ENCODE peak calls at places on chromosome 5, in five cellular contexts. Z is dorsolateral prefrontal cortex, T is lower leg skin, S is GM12878, E is mesothelial cell of epicardium. K is an unnamed sample.

GRCh38 chr5:15215056-15215455 is 284.9 kb upstream of the FBXL7 start:
- DNase-seq in Z (no peak), T (no peak), S (no peak), E (no peak), K (no peak)

GRCh38 chr5:16933337-16933736 is 2.8 kb downstream of the MYO10 start:
- DNase-seq in Z (no peak), T (no peak), S (no peak), E (no peak), K (no peak)

GRCh38 chr5:189486-189885 is 1.8 kb upstream of the LRRC14B start:
- DNase-seq in Z (no peak), T (no peak), S (no peak), E (no peak), K (no peak)

GRCh38 chr5:56479126-56479525 is 246.0 kb upstream of the ANKRD55 start:
- DNase-seq in Z (no peak), T (no peak), S (no peak), E (no peak), K (no peak)

GRCh38 chr5:178430187-178431062 is 159.8 kb downstream of the COL23A1 start:
- DNase-seq in Z (no peak), T (peak), S (no peak), E (no peak), K (peak)

GRCh38 chr5:159937580-159937979 is 21.3 kb downstream of the ADRA1B start:
- DNase-seq in Z (no peak), T (no peak), S (no peak), E (no peak), K (no peak)

GRCh38 chr5:16913187-16913839 is 22.8 kb downstream of the MYO10 start:
- DNase-seq in Z (peak), T (no peak), S (no peak), E (no peak), K (no peak)

GRCh38 chr5:87074934-87075541 is 192.6 kb upstream of the RASA1 start:
- DNase-seq in Z (no peak), T (no peak), S (peak), E (no peak), K (no peak)

GRCh38 chr5:2142456-2142954 is 259.8 kb upstream of the IRX4 start:
- DNase-seq in Z (no peak), T (no peak), S (no peak), E (no peak), K (no peak)

GRCh38 chr5:173507171-173507570 is 109.3 kb downstream of the BOD1 start:
- DNase-seq in Z (no peak), T (no peak), S (no peak), E (no peak), K (no peak)

GRCh38 chr5:157602505-157602904 is 26.9 kb upstream of the ADAM19 start:
- DNase-seq in Z (no peak), T (no peak), S (no peak), E (no peak), K (no peak)

GRCh38 chr5:97979740-97980139 is 793.7 kb upstream of the RGMB start:
- DNase-seq in Z (peak), T (no peak), S (no peak), E (no peak), K (no peak)

GRCh38 chr5:3740546-3741371 is 145.1 kb downstream of the IRX1 start:
- DNase-seq in Z (no peak), T (no peak), S (no peak), E (no peak), K (no peak)

GRCh38 chr5:131264453-131265200 is 774 bp downstream of the CDC42SE2 start:
- DNase-seq in Z (peak), T (peak), S (no peak), E (peak), K (no peak)

DNA sequence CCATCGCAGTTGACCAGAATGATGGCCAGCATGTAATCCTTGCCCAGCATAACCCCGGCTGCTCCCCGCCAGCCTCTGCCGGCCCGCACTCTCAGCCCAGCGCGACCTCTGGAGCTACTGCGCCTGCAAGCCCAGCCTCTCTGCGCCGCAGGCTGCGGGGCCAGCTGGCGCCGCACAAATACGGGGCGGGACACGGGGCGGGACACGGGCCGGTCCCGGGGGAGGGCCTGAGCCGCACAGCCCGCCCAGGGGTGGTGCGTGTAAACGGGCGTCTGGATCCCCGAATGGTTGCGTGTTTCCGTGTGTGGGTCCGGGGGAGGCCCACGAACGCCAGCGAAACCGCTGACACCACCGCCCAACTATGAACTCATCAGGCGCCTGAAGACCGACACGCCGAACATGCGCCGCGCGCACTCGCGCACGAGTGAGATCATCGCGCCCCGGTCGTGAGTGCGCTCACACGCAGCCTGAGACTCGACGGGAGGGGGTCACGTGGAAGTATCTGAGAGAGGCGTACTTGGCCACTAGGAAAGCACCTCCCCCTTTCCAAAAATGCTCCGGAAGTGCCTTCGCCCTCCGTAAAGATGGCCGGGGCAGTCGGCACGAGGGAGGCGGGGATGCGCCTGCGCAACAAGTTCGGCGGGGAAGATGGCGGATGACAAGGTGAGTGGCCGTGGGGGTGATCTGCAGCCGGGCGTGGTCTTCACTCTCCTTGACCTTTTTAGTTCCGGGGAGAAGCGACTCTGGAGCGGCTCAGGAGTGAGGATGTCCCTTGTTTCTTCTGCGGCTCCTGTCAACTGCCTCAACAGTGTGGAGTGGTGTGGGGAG is at the start of the genes APBB3 and SLC35A4:
- DNase-seq in Z (peak), T (peak), S (peak), E (peak), K (peak)
- TF ChIP-seq CTCF in Z (no peak), T (no peak), S (no peak), E (no peak), K (no peak)

DNA sequence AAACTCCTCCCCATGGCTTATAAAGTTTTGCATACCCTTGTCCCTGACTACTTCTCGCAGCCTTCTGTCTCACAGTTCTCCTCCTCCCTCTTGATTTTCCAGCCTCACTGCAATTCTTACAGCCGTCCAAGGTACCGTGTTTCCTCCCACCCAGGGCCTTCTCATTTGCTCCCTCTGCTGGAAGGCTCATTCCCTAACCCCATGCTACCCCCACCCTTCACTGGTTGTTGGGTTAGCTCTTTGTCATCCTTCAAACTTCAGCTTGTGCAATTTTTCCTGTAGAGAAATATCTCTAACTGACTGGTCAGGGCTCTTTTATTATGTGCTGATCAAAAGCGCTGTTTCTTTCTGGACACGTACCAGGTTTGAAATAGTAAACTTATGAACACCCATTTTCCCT is 329.2 kb downstream of the EBF1 start:
- DNase-seq in Z (no peak), T (no peak), S (no peak), E (no peak), K (no peak)
- TF ChIP-seq CTCF in Z (no peak), T (no peak), S (no peak), E (no peak), K (peak)

GRCh38 chr5:111063709-111064322 is 7.7 kb upstream of the TSLP start:
- DNase-seq in Z (no peak), T (no peak), S (no peak), E (no peak), K (no peak)
- TF ChIP-seq CTCF in Z (no peak), T (no peak), S (peak), E (no peak), K (peak)

GRCh38 chr5:150213530-150213929 is 23.7 kb downstream of the SLC6A7 start:
- DNase-seq in Z (no peak), T (no peak), S (no peak), E (no peak), K (no peak)

GRCh38 chr5:150214289-150214688 is 24.4 kb downstream of the SLC6A7 start:
- DNase-seq in Z (no peak), T (no peak), S (no peak), E (no peak), K (no peak)

GRCh38 chr5:150209020-150209635 is 19.3 kb downstream of the SLC6A7 start:
- DNase-seq in Z (no peak), T (no peak), S (no peak), E (no peak), K (no peak)

GRCh38 chr5:150210644-150211043 is 20.8 kb downstream of the SLC6A7 start:
- DNase-seq in Z (no peak), T (no peak), S (no peak), E (no peak), K (no peak)

GRCh38 chr5:150211156-150212030 is 21.5 kb downstream of the SLC6A7 start:
- DNase-seq in Z (no peak), T (no peak), S (no peak), E (no peak), K (no peak)
- TF ChIP-seq CTCF in Z (no peak), T (no peak), S (no peak), E (no peak), K (no peak)

DNA sequence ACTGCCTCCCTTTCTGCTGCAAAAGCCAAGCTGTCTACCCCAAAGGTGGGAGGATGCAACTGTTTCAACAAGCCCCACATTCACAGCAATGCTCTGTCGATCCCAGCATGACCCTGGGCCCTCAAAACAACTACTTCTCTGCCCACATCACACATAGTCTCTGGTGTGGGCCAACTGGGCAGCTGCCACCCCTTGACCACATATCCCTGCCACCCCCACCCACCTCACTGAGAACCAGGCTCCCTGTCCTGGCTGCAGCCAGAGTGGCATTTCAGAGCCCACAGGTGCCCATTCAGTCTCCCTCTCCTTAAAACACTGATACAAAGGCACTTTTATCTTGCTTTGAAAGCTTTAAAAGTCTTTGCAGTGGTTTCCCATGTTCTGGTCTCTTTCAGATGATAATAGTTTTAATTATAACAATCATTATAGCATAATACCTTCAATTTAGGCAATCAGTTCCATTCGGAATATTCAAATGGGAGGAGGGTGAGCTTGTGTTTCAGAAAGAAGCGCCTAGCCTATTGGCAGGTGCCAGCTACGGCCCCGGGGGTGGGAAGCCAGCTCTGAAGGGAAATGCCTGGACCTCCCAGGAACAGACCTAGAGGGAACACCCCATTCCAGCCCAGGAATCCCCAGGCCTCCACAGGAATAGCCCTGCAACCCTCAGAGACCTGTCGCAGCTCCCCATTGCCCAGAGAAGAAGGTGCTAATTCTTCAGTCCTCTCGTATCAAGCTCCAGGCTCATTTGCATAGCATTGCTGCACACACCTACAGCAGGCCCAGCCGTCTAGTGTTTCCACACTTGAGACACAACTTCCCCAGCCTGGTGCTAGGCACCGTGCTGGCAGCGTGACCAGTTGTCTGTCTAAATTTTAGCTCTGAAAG is 90.8 kb downstream of the C5orf15 start:
- DNase-seq in Z (no peak), T (no peak), S (no peak), E (no peak), K (no peak)
- TF ChIP-seq CTCF in Z (no peak), T (no peak), S (no peak), E (no peak), K (no peak)

GRCh38 chr5:68126871-68127270 is 88.7 kb upstream of the PIK3R1 start:
- DNase-seq in Z (no peak), T (no peak), S (no peak), E (no peak), K (no peak)

GRCh38 chr5:68116868-68117411 is 98.6 kb upstream of the PIK3R1 start:
- DNase-seq in Z (no peak), T (no peak), S (no peak), E (no peak), K (no peak)

GRCh38 chr5:68122439-68122906 is 93.1 kb upstream of the PIK3R1 start:
- DNase-seq in Z (no peak), T (no peak), S (no peak), E (no peak), K (no peak)

DNA sequence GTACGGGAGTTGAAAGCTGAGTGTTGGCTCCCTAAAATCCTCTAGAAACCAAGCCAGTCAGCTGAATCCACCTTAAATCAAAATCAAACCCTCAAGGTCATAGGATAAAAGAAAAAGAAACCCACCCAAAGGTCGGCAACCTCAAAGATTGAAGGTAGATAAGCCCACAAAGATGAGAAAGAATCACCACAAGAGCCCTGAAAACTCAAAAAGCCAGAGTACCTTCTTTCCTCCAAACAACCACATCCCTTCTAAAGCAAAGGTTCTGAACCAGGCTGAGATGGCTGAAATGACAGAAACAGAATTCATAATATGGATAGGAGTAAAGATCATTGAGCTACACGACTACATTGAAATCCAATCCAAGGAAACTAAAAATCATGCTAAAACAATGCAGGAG is 92.6 kb upstream of the PIK3R1 start:
- DNase-seq in Z (no peak), T (no peak), S (no peak), E (no peak), K (no peak)
- TF ChIP-seq CTCF in Z (no peak), T (no peak), S (no peak), E (no peak), K (no peak)

DNA sequence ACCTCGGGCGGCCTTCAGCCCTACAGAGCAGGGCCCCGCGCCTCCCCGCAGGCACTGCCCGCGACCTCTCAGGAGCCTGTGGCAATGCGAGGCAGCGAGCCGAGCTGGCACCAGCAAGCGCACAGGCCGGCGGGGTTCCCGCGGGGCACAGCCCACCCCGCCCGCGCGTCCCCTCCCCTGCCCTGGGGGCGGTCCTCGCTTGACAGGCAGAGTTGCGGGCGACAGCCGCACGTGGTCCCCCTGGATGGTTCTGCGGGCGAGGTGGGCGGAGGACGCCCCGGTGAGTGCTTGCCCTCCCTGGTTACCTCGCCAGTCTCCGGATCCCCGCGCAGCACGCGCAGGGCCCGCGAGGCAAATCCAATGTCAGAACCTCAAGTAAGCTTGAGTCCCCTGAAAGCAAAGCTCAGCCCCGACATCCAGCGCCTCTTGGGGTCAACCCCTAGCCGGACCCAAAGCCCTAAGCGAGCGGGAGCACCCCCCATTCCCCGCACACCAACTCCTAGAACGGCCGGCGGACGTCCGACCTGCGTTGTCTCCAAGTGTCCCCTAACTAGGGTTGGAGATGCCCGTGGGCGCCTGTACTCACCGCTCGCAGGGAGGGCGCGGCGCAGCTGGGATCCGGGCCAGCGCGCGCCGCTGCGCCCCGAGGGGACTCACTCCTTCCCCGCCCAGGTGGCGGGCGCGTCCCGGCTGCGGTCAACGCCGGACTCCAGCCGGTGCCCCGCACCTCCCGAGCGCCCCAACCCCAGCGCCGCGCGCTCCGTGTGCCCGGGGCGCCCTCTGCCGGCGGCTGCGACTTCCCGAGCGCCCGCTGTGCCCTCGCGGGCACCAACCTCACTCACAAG is at the start of gene DRD1:
- DNase-seq in Z (no peak), T (no peak), S (no peak), E (peak), K (no peak)
- TF ChIP-seq CTCF in Z (peak), T (no peak), S (peak), E (peak), K (peak)

GRCh38 chr5:163104496-163104895 is 332.9 kb upstream of the CCNG1 start:
- DNase-seq in Z (no peak), T (no peak), S (no peak), E (no peak), K (no peak)
- TF ChIP-seq CTCF in Z (no peak), T (no peak), S (no peak), E (no peak), K (no peak)

GRCh38 chr5:147455321-147455720 is 54.5 kb downstream of the DPYSL3 start:
- DNase-seq in Z (no peak), T (no peak), S (no peak), E (no peak), K (no peak)
- TF ChIP-seq CTCF in Z (no peak), T (no peak), S (no peak), E (no peak), K (no peak)